ENCODE peak calls at places on chromosomes 13 and 19, in nine cellular contexts. E, U, K, B, O, X, D, P and Q are unnamed samples.

GRCh38 chr19:14015454-14016035 is 9.4 kb upstream of the RFX1 start:
- DNase-seq in K (no peak), D (no peak), P (peak; percentile 22), X (no peak), B (no peak), O (no peak), U (no peak), E (no peak), Q (peak; percentile 25)

GRCh38 chr13:51758691-51759090 is 45.3 kb downstream of the DHRS12 start:
- DNase-seq in B (no peak), P (no peak), O (no peak), E (no peak), U (no peak), D (no peak), K (no peak), X (no peak), Q (no peak)

GRCh38 chr13:95734124-95734523 is 57.2 kb downstream of the DNAJC3 start:
- DNase-seq in K (no peak), E (no peak), D (no peak), U (no peak), O (no peak), X (no peak), P (no peak), B (no peak), Q (no peak)

GRCh38 chr19:19637523-19638251 is 5.8 kb downstream of the GMIP start:
- DNase-seq in K (no peak), X (no peak), B (no peak), E (no peak), P (no peak), D (no peak), O (no peak), U (no peak), Q (no peak)

GRCh38 chr19:53596056-53596455 is 35.7 kb upstream of the DPRX start:
- DNase-seq in D (no peak), P (no peak), K (no peak), U (no peak), X (no peak), O (no peak), E (no peak), B (no peak), Q (no peak)

GRCh38 chr13:97880298-97880675 is 73.2 kb upstream of the IPO5 start:
- DNase-seq in X (no peak), O (no peak), K (no peak), D (no peak), B (no peak), P (no peak), U (no peak), E (no peak), Q (no peak)

GRCh38 chr13:46756977-46757376 is 40.0 kb downstream of the ESD start:
- DNase-seq in U (no peak), P (peak; percentile 35), X (no peak), K (no peak), B (no peak), D (no peak), E (no peak), O (no peak), Q (no peak)

GRCh38 chr13:27446986-27447583 is 3.3 kb downstream of the MTIF3 start:
- DNase-seq in X (no peak), U (no peak), E (no peak), P (no peak), O (no peak), D (no peak), B (no peak), K (no peak), Q (no peak)

GRCh38 chr13:57858376-57858775 is 226.8 kb downstream of the PCDH17 start:
- DNase-seq in B (no peak), K (no peak), X (no peak), E (no peak), U (no peak), P (no peak), O (no peak), D (no peak), Q (no peak)

GRCh38 chr13:65472336-65472735 is 1757.8 kb downstream of the PCDH9 start:
- DNase-seq in K (no peak), U (peak; percentile 22), O (no peak), B (peak; percentile 8), P (no peak), D (no peak), X (no peak), E (no peak), Q (no peak)

GRCh38 chr19:41144403-41144802 is 30.2 kb downstream of the CYP2F1 start:
- DNase-seq in X (peak; percentile 22), O (peak; percentile 91), U (peak; percentile 61), K (peak; percentile 44), E (peak; percentile 80), P (peak; percentile 75), D (peak; percentile 68), B (peak; percentile 72), Q (peak; percentile 43)

GRCh38 chr19:34642241-34642640 is 34.7 kb downstream of the SCGB2B2 start:
- DNase-seq in K (no peak), D (no peak), E (no peak), B (no peak), P (no peak), U (no peak), X (no peak), O (no peak), Q (no peak)

GRCh38 chr13:29570058-29570654 is 25.3 kb downstream of the SLC7A1 start:
- DNase-seq in P (no peak), U (no peak), O (no peak), K (no peak), X (no peak), E (no peak), D (no peak), B (no peak), Q (no peak)

GRCh38 chr13:37716395-37716794 is 117.8 kb upstream of the POSTN start:
- DNase-seq in K (no peak), U (no peak), O (no peak), D (no peak), X (no peak), P (no peak), E (no peak), B (no peak), Q (no peak)

GRCh38 chr13:72181661-72182060 is 314.7 kb upstream of the DACH1 start:
- DNase-seq in D (no peak), P (peak; percentile 45), K (no peak), O (no peak), U (no peak), X (no peak), B (no peak), E (no peak), Q (peak; percentile 3)

GRCh38 chr13:62908321-62908720 is 1492.7 kb upstream of the PCDH20 start:
- DNase-seq in E (no peak), B (no peak), U (no peak), D (no peak), O (no peak), X (no peak), P (no peak), K (no peak), Q (no peak)

GRCh38 chr13:77184455-77184854 is 142.4 kb downstream of the MYCBP2 start:
- DNase-seq in E (no peak), X (no peak), O (no peak), U (no peak), D (no peak), K (no peak), P (no peak), B (no peak), Q (no peak)

GRCh38 chr19:47836038-47836437 is 14.3 kb downstream of the CRX start:
- DNase-seq in U (no peak), P (no peak), D (no peak), K (no peak), O (no peak), X (no peak), B (no peak), E (no peak), Q (no peak)

GRCh38 chr13:72953391-72953960 is 105.3 kb upstream of the KLF5 start:
- DNase-seq in B (no peak), P (no peak), X (no peak), D (no peak), K (peak; percentile 30), E (no peak), O (no peak), U (no peak), Q (no peak)

GRCh38 chr19:17405250-17406038 is at the start of gene BST2:
- DNase-seq in O (peak; percentile 94), X (no peak), K (no peak), E (no peak), U (no peak), D (peak; percentile 42), B (peak; percentile 99), P (peak; percentile 76), Q (peak; percentile 80)

GRCh38 chr13:113602291-113602970 is 17.9 kb downstream of the TFDP1 start:
- DNase-seq in P (no peak), X (no peak), E (no peak), B (no peak), O (no peak), D (no peak), K (no peak), U (no peak), Q (no peak)

GRCh38 chr13:66951426-66951825 is 278.7 kb downstream of the PCDH9 start:
- DNase-seq in X (no peak), U (no peak), O (no peak), K (no peak), B (no peak), P (no peak), D (no peak), E (no peak), Q (no peak)

GRCh38 chr19:53055117-53055516 is 10.6 kb downstream of the ERVV-2 start:
- DNase-seq in P (peak; percentile 7), E (no peak), B (peak; percentile 29), K (no peak), O (no peak), X (no peak), D (no peak), U (no peak), Q (peak; percentile 88)

GRCh38 chr19:46069841-46070341 is 29.1 kb upstream of the IGFL4 start:
- DNase-seq in B (peak; percentile 37), O (no peak), E (no peak), U (peak; percentile 56), P (peak; percentile 86), D (no peak), K (no peak), X (no peak), Q (peak; percentile 78)

GRCh38 chr19:19064811-19065745 is 1.3 kb downstream of the SLC25A42 start:
- DNase-seq in O (no peak), E (no peak), K (no peak), X (no peak), B (no peak), D (no peak), P (peak; percentile 29), U (no peak), Q (no peak)

GRCh38 chr19:5718579-5719273 is 1.2 kb downstream of the LONP1 start:
- DNase-seq in E (no peak), U (no peak), B (peak; percentile 73), X (no peak), O (peak; percentile 88), D (no peak), K (no peak), P (peak; percentile 70), Q (peak; percentile 80)

GRCh38 chr13:90105276-90105675 is 1242.2 kb upstream of the MIR17HG start:
- DNase-seq in E (no peak), X (no peak), B (peak; percentile 4), O (no peak), U (no peak), K (no peak), D (no peak), P (peak; percentile 22), Q (peak; percentile 4)

GRCh38 chr19:44542671-44543070 is 13.2 kb upstream of the CEACAM20 start:
- DNase-seq in E (no peak), O (no peak), K (no peak), D (no peak), X (no peak), P (no peak), B (no peak), U (no peak), Q (no peak)

GRCh38 chr13:31862828-31863227 is 123.5 kb downstream of the RXFP2 start:
- DNase-seq in O (no peak), B (no peak), P (no peak), X (no peak), E (no peak), D (no peak), K (no peak), U (no peak), Q (no peak)

GRCh38 chr13:52794589-52794988 is 53.9 kb downstream of the PCDH8 start:
- DNase-seq in D (no peak), U (no peak), K (no peak), O (no peak), X (no peak), E (no peak), B (no peak), P (no peak), Q (no peak)

GRCh38 chr13:43516401-43516826 is 270.4 kb downstream of the ENOX1 start:
- DNase-seq in E (no peak), K (no peak), O (no peak), P (peak; percentile 61), X (no peak), U (no peak), D (no peak), B (peak; percentile 3), Q (no peak)